ENCODE peak calls at places on chromosomes 4 and X, in eight cellular contexts. X, N, T, W, B, O, M and Y are unnamed samples.

GRCh38 chrX:110578270-110578669 is 217.3 kb downstream of the CHRDL1 start:
- DNase-seq in B (no peak), T (no peak), M (no peak), X (no peak), W (no peak), N (no peak), O (no peak), Y (no peak)

GRCh38 chr4:18593297-18594002 is 571.9 kb upstream of the LCORL start:
- DNase-seq in O (peak; percentile 63), N (peak; percentile 93), W (peak; percentile 83), B (peak; percentile 76), X (peak; percentile 57), M (peak; percentile 7), T (peak; percentile 74), Y (peak; percentile 76)

GRCh38 chr4:108247511-108248088 is 78.9 kb upstream of the LEF1 start:
- DNase-seq in B (peak; percentile 8), T (peak; percentile 89), O (peak; percentile 8), X (no peak), M (no peak), W (peak; percentile 4), N (peak; percentile 27), Y (peak; percentile 1)

GRCh38 chr4:86446996-86447395 is 87.1 kb upstream of the MAPK10 start:
- DNase-seq in W (no peak), X (no peak), O (no peak), B (no peak), T (no peak), M (no peak), N (no peak), Y (no peak)

GRCh38 chrX:16075087-16075486 is 48.3 kb upstream of the GRPR start:
- DNase-seq in M (no peak), T (no peak), X (no peak), N (no peak), W (no peak), O (no peak), B (no peak), Y (peak; percentile 7)

GRCh38 chr4:184369871-184370270 is 104.5 kb downstream of the IRF2 start:
- DNase-seq in N (no peak), B (peak; percentile 80), T (no peak), X (no peak), M (no peak), O (no peak), W (peak; percentile 99), Y (no peak)

GRCh38 chr4:39932776-39933402 is 44.8 kb downstream of the PDS5A start:
- DNase-seq in T (no peak), M (no peak), B (peak; percentile 65), X (no peak), N (no peak), W (no peak), O (no peak), Y (no peak)

GRCh38 chr4:3256230-3257124 is 7.5 kb downstream of the MSANTD1 start:
- DNase-seq in N (no peak), B (no peak), X (no peak), T (no peak), M (no peak), W (no peak), O (no peak), Y (no peak)

GRCh38 chr4:22962186-22962786 is 269.5 kb downstream of the GBA3 start:
- DNase-seq in X (no peak), W (peak; percentile 27), B (peak; percentile 44), T (peak; percentile 18), O (no peak), N (peak; percentile 78), M (no peak), Y (peak; percentile 76)

GRCh38 chrX:31603411-31604120 is 531.7 kb upstream of the FTHL17 start:
- DNase-seq in O (no peak), M (no peak), B (no peak), N (no peak), T (no peak), X (no peak), W (no peak), Y (no peak)

GRCh38 chrX:19752043-19752442 is 135.4 kb downstream of the SH3KBP1 start:
- DNase-seq in M (no peak), N (no peak), T (no peak), O (no peak), X (no peak), W (no peak), B (no peak), Y (no peak)

GRCh38 chr4:168028970-168029610 is 63.2 kb upstream of the ANXA10 start:
- DNase-seq in M (no peak), O (no peak), W (peak; percentile 35), N (no peak), X (no peak), B (no peak), T (no peak), Y (peak; percentile 60)

GRCh38 chrX:110286126-110286525 is 31.8 kb downstream of the AMMECR1 start:
- DNase-seq in B (no peak), N (no peak), T (no peak), M (no peak), O (peak; percentile 12), W (no peak), X (no peak), Y (peak; percentile 86)

GRCh38 chr4:109302366-109303140 is at the start of gene COL25A1:
- DNase-seq in M (no peak), N (peak; percentile 96), O (no peak), T (no peak), W (peak; percentile 77), X (no peak), B (peak; percentile 78), Y (no peak)
- TF ChIP-seq EZH2 in M (peak; percentile 34), N (no peak), O (no peak), T (no peak), W (no peak), X (no peak), B (no peak), Y (no peak)

DNA sequence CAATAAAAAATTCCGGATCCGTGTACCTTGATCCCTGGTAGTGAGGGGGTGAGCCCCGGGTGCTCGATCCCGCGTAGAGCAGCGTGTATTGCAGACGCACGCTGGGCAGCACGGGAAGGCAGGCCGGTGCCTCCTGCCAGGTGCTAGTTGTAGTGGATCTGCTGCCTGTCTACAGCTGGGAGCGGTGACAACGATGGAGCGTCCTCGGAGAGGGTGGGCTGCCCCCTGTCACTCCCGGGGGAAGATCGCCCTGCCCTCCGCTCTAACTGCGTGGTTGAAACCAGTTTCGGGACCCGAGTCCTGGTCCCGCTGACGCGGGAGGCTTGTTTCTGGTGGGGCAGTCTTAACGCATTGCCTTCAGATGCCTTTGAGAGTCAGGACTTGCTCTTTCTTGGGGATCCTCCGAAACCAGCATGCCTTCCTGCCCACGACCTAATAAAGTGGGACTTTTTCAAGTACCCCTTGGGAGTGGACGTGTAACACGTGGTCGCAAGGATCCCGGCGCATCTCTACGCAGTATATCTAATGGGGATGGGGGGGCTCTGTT is 2.7 kb upstream of the NKX6-1 start:
- DNase-seq in N (peak; percentile 51), X (no peak), O (no peak), B (no peak), T (no peak), M (no peak), W (no peak), Y (no peak)
- TF ChIP-seq EZH2 in N (peak; percentile 78), X (no peak), O (no peak), B (no peak), T (no peak), M (no peak), W (no peak), Y (no peak)

DNA sequence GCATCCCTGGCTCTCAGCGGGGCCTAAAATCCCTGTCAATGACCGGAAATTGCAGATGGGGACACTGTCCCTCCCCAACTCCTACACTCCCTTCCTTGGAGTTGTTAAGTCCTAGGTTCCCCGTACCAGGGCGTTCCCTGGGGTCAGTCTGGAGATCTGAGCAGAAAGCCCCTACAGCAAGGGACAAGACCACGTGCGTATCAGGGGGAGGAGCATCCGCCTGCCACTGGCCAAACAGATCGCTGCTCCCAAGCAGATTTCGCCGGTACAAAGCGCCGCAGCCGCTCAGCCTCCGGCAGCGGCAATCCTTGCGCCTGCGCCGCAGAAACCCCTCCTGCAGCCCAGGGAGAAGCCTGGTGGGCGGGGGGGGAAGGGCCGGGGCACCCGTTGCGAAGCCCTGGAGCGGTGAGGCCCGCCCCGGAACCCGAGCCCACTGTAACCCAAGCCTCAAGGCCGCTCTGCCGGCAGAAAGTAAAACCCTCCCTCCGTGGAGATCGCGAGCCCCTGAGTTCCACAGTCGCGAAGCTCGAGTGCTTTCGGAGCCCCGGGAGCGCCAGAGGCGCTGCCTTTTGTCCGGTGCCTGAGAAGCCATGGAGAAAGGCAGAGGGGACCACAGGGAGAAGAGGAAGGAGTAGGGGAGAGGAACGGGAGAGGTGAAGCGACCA is 2.7 kb downstream of the CRMP1 start:
- DNase-seq in T (no peak), W (peak; percentile 89), M (no peak), X (no peak), B (no peak), N (peak; percentile 93), O (no peak), Y (no peak)
- TF ChIP-seq EZH2 in T (no peak), W (no peak), M (no peak), X (no peak), B (no peak), N (no peak), O (no peak), Y (no peak)

DNA sequence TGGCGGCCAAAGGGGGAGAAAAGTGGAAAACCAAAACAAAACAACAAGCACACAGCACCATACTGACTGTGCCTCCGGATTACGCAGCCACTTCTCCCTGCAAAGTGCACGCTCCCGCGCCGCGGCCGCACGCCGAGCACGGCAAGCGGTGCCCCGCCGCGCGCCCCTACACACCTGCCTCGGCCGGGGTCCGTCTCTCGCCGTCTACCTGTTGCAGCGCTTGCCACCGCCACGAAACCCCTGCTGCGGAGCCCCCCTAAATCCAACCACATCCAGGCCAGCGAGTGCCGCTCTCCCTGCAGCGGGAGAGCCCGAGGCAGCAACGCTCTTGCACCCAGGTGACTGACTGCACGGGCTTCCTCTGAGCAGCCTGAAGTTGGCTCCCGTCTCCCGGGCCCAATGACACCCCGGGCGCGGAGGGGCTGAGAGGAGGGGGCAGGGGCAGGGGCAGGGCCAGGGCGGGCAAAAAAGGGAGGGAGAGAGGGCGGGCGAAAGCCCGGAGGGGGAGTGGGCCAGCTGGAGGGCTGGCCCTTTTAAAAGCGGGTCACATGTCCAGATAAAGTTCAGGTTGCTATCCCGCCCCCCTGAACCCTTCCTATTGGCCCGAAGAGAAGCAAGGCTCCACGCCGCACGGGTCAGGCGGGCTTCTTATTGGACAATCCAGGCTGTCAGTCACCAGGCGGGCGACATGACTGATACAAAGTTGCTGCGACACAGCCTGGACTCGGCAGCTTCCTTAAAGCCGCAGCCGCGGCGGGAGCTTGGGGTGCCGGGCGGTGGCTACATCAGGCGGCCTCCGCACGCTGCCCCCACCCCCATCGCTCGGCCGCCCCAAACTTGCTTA is at the start of gene NR3C2:
- DNase-seq in X (peak; percentile 95), O (peak; percentile 95), W (peak; percentile 98), N (peak; percentile 99), B (peak; percentile 99), M (peak; percentile 78), T (peak; percentile 95), Y (peak; percentile 95)
- TF ChIP-seq EZH2 in X (peak; percentile 29), O (no peak), W (no peak), N (no peak), B (no peak), M (no peak), T (no peak), Y (no peak)

GRCh38 chr4:76420901-76421581 is at the start of gene CCDC158:
- DNase-seq in N (peak; percentile 50), T (no peak), B (no peak), O (no peak), M (no peak), W (no peak), X (no peak), Y (no peak)
- TF ChIP-seq EZH2 in N (no peak), T (no peak), B (no peak), O (no peak), M (no peak), W (no peak), X (no peak), Y (no peak)